ENCODE peak calls at places on chromosomes 5 and 9, in five cellular contexts. E is thyroid gland, B is stomach, W is endothelial cell of umbilical vein, U is Peyer's patch. V is an unnamed sample.

GRCh38 chr9:113587471-113588031 is 124.0 kb downstream of the RGS3 start:
- DNase-seq in B (no peak), U (no peak), E (no peak), W (peak; percentile 68), V (no peak)

GRCh38 chr5:81091199-81091598 is 131.0 kb downstream of the RASGRF2 start:
- DNase-seq in U (no peak), B (no peak), W (no peak), E (no peak), V (no peak)

GRCh38 chr5:122351416-122352157 is 39.5 kb downstream of the SNCAIP start:
- DNase-seq in U (no peak), E (no peak), B (no peak), W (no peak), V (no peak)

GRCh38 chr5:40223884-40224402 is 455.8 kb upstream of the PTGER4 start:
- DNase-seq in W (peak; percentile 65), B (no peak), E (no peak), U (no peak), V (no peak)

GRCh38 chr5:134577022-134577795 is 51.7 kb downstream of the JADE2 start:
- DNase-seq in U (no peak), B (no peak), W (peak; percentile 52), E (no peak), V (no peak)

GRCh38 chr9:94156549-94157407 is 72.5 kb downstream of the PTPDC1 start:
- DNase-seq in U (peak; percentile 68), W (peak; percentile 83), E (peak; percentile 93), B (peak; percentile 89), V (peak; percentile 83)

GRCh38 chr9:89426389-89426961 is 71.4 kb downstream of the SEMA4D start:
- DNase-seq in W (no peak), B (no peak), U (peak; percentile 84), E (no peak), V (no peak)

GRCh38 chr9:98867434-98868168 is 60.1 kb downstream of the GALNT12 start:
- DNase-seq in U (peak; percentile 73), B (peak; percentile 55), E (peak; percentile 29), W (peak; percentile 9), V (peak; percentile 78)

GRCh38 chr9:23444658-23445057 is 381.4 kb downstream of the ELAVL2 start:
- DNase-seq in U (no peak), W (no peak), E (no peak), B (no peak), V (no peak)

GRCh38 chr9:16131269-16131668 is 578.4 kb downstream of the CCDC171 start:
- DNase-seq in U (no peak), W (no peak), E (no peak), B (no peak), V (no peak)

GRCh38 chr5:95928724-95929253 is 32.9 kb downstream of the ELL2 start:
- DNase-seq in W (no peak), B (no peak), E (no peak), U (no peak), V (no peak)

GRCh38 chr5:15571081-15571480 is 71.1 kb downstream of the FBXL7 start:
- DNase-seq in B (no peak), E (no peak), U (no peak), W (peak; percentile 62), V (no peak)

GRCh38 chr5:24110019-24110615 is 534.7 kb downstream of the CDH10 start:
- DNase-seq in B (no peak), W (no peak), U (no peak), E (no peak), V (no peak)

GRCh38 chr9:21172156-21172555 is 5.7 kb upstream of the IFNA21 start:
- DNase-seq in U (no peak), W (no peak), E (no peak), B (no peak), V (no peak)

GRCh38 chr5:73591102-73591695 is 25.7 kb downstream of the UTP15 start:
- DNase-seq in W (peak; percentile 82), E (peak; percentile 35), U (peak; percentile 56), B (no peak), V (peak; percentile 70)

GRCh38 chr9:134661299-134661698 is 19.7 kb downstream of the COL5A1 start:
- DNase-seq in B (no peak), W (no peak), U (no peak), E (no peak), V (no peak)

GRCh38 chr9:76313771-76314170 is 80.5 kb downstream of the RFK start:
- DNase-seq in B (no peak), W (no peak), E (no peak), U (peak; percentile 58), V (no peak)

GRCh38 chr9:121088576-121088975 is 13.8 kb downstream of the CNTRL start:
- DNase-seq in W (no peak), B (no peak), U (no peak), E (no peak), V (no peak)

GRCh38 chr5:10607023-10607665 is 43.3 kb downstream of the ANKRD33B start:
- DNase-seq in U (peak; percentile 83), B (no peak), E (peak; percentile 88), W (peak; percentile 80), V (no peak)

GRCh38 chr9:89889865-89890264 is 285.1 kb downstream of the GADD45G start:
- DNase-seq in W (no peak), B (no peak), E (no peak), U (peak; percentile 11), V (no peak)

GRCh38 chr9:96626912-96627311 is 7.3 kb upstream of the CDC14B start:
- DNase-seq in E (no peak), W (no peak), B (no peak), U (no peak), V (no peak)

GRCh38 chr9:107112707-107113243 is 170.3 kb upstream of the RAD23B start:
- DNase-seq in E (no peak), W (no peak), B (no peak), U (no peak), V (no peak)

GRCh38 chr9:33734911-33735310 is 60.5 kb upstream of the PRSS3 start:
- DNase-seq in B (no peak), E (no peak), W (no peak), U (peak; percentile 60), V (no peak)

GRCh38 chr5:16486679-16487078 is 21.1 kb upstream of the ZNF622 start:
- DNase-seq in B (no peak), E (no peak), W (no peak), U (peak; percentile 49), V (no peak)

GRCh38 chr5:998975-999501 is 9.6 kb upstream of the NKD2 start:
- DNase-seq in E (no peak), W (no peak), U (peak; percentile 47), B (peak; percentile 27), V (no peak)

GRCh38 chr9:33130961-33131360 is 36.2 kb downstream of the B4GALT1 start:
- DNase-seq in W (no peak), B (no peak), E (no peak), U (no peak), V (no peak)

GRCh38 chr9:128294142-128294541 is 18.1 kb downstream of the SWI5 start:
- DNase-seq in W (no peak), U (no peak), E (no peak), B (no peak), V (no peak)

GRCh38 chr9:7234144-7234543 is 476.4 kb downstream of the KDM4C start:
- DNase-seq in U (no peak), W (peak; percentile 43), E (peak; percentile 13), B (no peak), V (peak; percentile 46)

GRCh38 chr9:86141843-86142242 is 42.5 kb upstream of the GOLM1 start:
- DNase-seq in B (no peak), U (no peak), W (no peak), E (no peak), V (no peak)

GRCh38 chr5:88503065-88503394 is 234.4 kb upstream of the TMEM161B start:
- DNase-seq in E (no peak), B (no peak), U (no peak), W (no peak), V (no peak)
- H3K4me3 ChIP-seq in E (peak overlapping the region; percentile 15), B (peak overlapping the region; percentile 45), U (peak overlapping the region; percentile 34), W (no peak overlapping the region), V (peak overlapping the region; percentile 32)

GRCh38 chr9:136611606-136612005 is 51.1 kb upstream of the EGFL7 start:
- DNase-seq in W (no peak), B (peak; percentile 75), E (no peak), U (no peak), V (no peak)

GRCh38 chr9:136609160-136609475 is 53.6 kb upstream of the EGFL7 start:
- DNase-seq in W (no peak), E (no peak), B (no peak), U (no peak), V (no peak)

GRCh38 chr9:136609838-136610311 is 52.8 kb upstream of the EGFL7 start:
- DNase-seq in E (no peak), B (no peak), U (no peak), W (no peak), V (no peak)

GRCh38 chr9:136610426-136610825 is 52.3 kb upstream of the EGFL7 start:
- DNase-seq in B (no peak), W (no peak), E (no peak), U (no peak), V (peak; percentile 57)

DNA sequence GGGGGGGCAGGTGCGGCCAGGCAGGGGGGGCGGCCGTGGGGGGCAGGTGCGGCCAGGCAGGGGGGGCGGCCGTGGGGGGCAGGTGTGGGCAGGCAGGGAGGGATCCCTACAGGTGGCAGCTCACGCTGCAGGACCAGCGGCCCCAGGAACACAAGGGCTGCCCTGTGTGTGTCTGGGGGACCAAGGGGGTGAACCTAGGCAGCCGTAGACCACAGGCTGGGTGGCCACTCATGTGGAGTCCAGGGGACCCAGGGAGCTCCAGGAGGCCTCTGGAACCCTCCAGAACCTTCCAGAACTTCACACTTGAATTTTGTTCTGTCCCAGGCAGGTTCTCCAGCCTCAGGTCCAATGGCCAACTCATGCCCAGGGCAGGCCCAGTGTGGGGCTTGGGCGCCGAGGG is 51.6 kb upstream of the EGFL7 start:
- DNase-seq in E (no peak), U (no peak), W (no peak), B (no peak), V (no peak)
- H3K4me1 ChIP-seq in E (peaks cover 19% of the 10 kb centered on the region), U (no peaks in the 10 kb centered on the region), W (peaks cover 22% of the 10 kb centered on the region), B (peaks cover 47% of the 10 kb centered on the region), V (no peaks in the 10 kb centered on the region)

DNA sequence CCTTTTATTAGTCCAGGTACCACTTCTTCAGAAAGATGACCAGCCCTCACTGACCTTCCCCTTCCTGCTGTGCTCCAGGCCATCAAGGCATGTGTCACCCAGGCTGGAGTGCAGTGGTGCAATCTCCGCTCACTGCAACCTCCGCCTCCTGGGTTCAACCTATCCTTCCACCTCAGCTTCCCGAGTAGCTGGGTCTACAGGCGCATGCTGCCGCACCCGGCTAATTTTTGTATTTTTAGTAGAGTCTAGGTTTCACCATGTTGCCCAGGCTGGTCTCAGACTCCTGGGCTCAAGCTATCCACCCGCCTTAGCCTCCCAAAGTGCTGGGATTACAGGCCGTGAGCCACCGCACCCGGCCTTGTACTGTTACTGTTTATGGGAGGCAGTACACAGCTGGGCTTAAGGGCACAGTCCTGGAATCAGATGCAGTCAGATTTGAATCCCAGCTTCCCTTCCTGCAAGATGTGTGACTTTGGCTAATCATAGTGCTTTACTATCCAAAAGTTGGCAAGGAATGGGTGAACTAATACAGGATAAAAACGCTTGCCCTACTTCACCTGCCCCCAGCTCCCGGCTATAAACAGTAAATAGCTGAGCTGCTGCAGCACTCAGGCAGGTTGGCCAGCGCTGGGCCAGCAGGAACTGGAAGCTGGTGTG is 483 bp upstream of the EIF4EBP3 start:
- DNase-seq in U (peak; percentile 75), E (no peak), W (no peak), B (no peak), V (no peak)
- TF ChIP-seq POLR2A in U (no peak), E (no peak), W (no peak), B (no peak), V (no peak)

GRCh38 chr5:140115186-140115500 is 1.2 kb downstream of the PURA start:
- DNase-seq in U (no peak), W (no peak), B (no peak), E (no peak), V (no peak)
- H3K4me3 ChIP-seq in U (peak overlapping the region; percentile 84), W (peak overlapping the region; percentile 63), B (peak overlapping the region; percentile 79), E (peak overlapping the region; percentile 60), V (peak overlapping the region; percentile 85)